ENCODE peak calls at places on chromosomes 11 and 22, in six cellular contexts. Z is pancreas; U is cardiac fibroblast; O is AG09309; W is T-helper 1 cell; E is stimulated activated CD8-positive, alpha-beta memory T cell treated with anti-CD3 and anti-CD28 coated beads, Interleukin-15, amount 100 ng/mL, for 48 hours. L is an unnamed sample.

GRCh38 chr11:128905345-128906184 is 14.4 kb downstream of the KCNJ5 start:
- DNase-seq in Z (no peak), U (peak), O (no peak), W (peak), E (no peak), L (no peak)

GRCh38 chr11:107799245-107799859 is 59.2 kb downstream of the SLC35F2 start:
- DNase-seq in Z (peak), U (peak), O (peak), W (peak), E (peak), L (peak)

GRCh38 chr22:45688606-45689080 is 17.0 kb downstream of the ATXN10 start:
- DNase-seq in Z (no peak), U (peak), O (peak), W (no peak), E (no peak), L (peak)

GRCh38 chr11:134750619-134751018 is 338.6 kb upstream of the B3GAT1 start:
- DNase-seq in Z (no peak), U (no peak), O (no peak), W (no peak), E (no peak), L (no peak)

GRCh38 chr11:119419834-119420492 is 3.0 kb downstream of the THY1 start:
- DNase-seq in Z (no peak), U (no peak), O (no peak), W (no peak), E (no peak), L (no peak)

GRCh38 chr22:44664149-44664548 is 37.9 kb upstream of the PRR5 start:
- DNase-seq in Z (no peak), U (peak), O (no peak), W (peak), E (peak), L (no peak)

GRCh38 chr11:2758751-2759150 is 59.0 kb upstream of the KCNQ1OT1 start:
- DNase-seq in Z (no peak), U (no peak), O (no peak), W (no peak), E (no peak), L (no peak)

GRCh38 chr11:36092314-36093030 is 148.6 kb downstream of the LDLRAD3 start:
- DNase-seq in Z (no peak), U (no peak), O (no peak), W (no peak), E (no peak), L (no peak)

GRCh38 chr22:33971561-33971961 is 51.3 kb upstream of the LARGE1 start:
- DNase-seq in Z (no peak), U (peak), O (no peak), W (no peak), E (no peak), L (no peak)

L was measured in HFF-Myc.